ENCODE peak calls at places on chromosomes 16 and 17, in nine cellular contexts. F, A, P, T, Q, W, M, X and N are unnamed samples.

GRCh38 chr16:19005561-19006445 is 22.1 kb downstream of the TMC7 start:
- DNase-seq in M (peak; percentile 97), P (peak; percentile 57), A (peak; percentile 76), Q (no peak), T (no peak), W (no peak), F (no peak), X (peak; percentile 78), N (peak; percentile 8)

GRCh38 chr16:82302007-82302733 is 132.1 kb upstream of the MPHOSPH6 start:
- DNase-seq in X (no peak), M (no peak), A (no peak), T (no peak), P (no peak), Q (no peak), F (no peak), W (no peak), N (no peak)

GRCh38 chr16:9053006-9053601 is 38.3 kb upstream of the HAPSTR1 start:
- DNase-seq in X (peak; percentile 49), W (peak; percentile 99), F (peak; percentile 97), M (peak; percentile 32), T (peak; percentile 57), A (peak; percentile 95), Q (peak; percentile 64), P (peak; percentile 95), N (peak; percentile 29)

GRCh38 chr17:72657467-72658317 is 434.8 kb downstream of the SLC39A11 start:
- DNase-seq in P (no peak), A (peak; percentile 60), T (no peak), F (peak; percentile 70), X (no peak), W (peak; percentile 18), M (peak; percentile 84), Q (no peak), N (no peak)

GRCh38 chr16:83366228-83366627 is 441.6 kb upstream of the HSBP1 start:
- DNase-seq in W (no peak), P (no peak), X (no peak), A (no peak), T (no peak), F (no peak), M (no peak), Q (no peak), N (no peak)

GRCh38 chr16:51153275-51153991 is 2.4 kb upstream of the SALL1 start:
- DNase-seq in F (peak; percentile 83), A (no peak), M (no peak), X (no peak), Q (no peak), W (peak; percentile 85), P (peak; percentile 76), T (no peak), N (no peak)

GRCh38 chr16:85209526-85210121 is 97.4 kb upstream of the CIBAR2 start:
- DNase-seq in M (no peak), F (no peak), W (no peak), A (no peak), Q (no peak), P (no peak), X (no peak), T (no peak), N (no peak)

GRCh38 chr16:78628526-78628925 is 529.1 kb downstream of the WWOX start:
- DNase-seq in W (no peak), A (no peak), P (no peak), X (no peak), M (no peak), F (no peak), Q (no peak), T (no peak), N (no peak)

GRCh38 chr16:66735891-66736290 is 15.5 kb downstream of the DYNC1LI2 start:
- DNase-seq in A (no peak), P (no peak), X (no peak), F (no peak), Q (no peak), M (peak; percentile 82), T (no peak), W (no peak), N (no peak)

GRCh38 chr16:51290410-51290809 is 139.3 kb upstream of the SALL1 start:
- DNase-seq in W (peak; percentile 39), M (no peak), T (no peak), Q (no peak), X (no peak), A (no peak), F (peak; percentile 46), P (no peak), N (no peak)

GRCh38 chr17:59827721-59828477 is 64.8 kb downstream of the TUBD1 start:
- DNase-seq in M (peak; percentile 50), T (no peak), P (no peak), W (no peak), F (no peak), A (peak; percentile 89), Q (no peak), X (no peak), N (no peak)

GRCh38 chr16:12381662-12382061 is 405.1 kb downstream of the SNX29 start:
- DNase-seq in Q (no peak), T (no peak), X (no peak), M (no peak), A (no peak), F (no peak), P (no peak), W (no peak), N (no peak)

GRCh38 chr17:10192500-10192899 is 5.9 kb downstream of the GAS7 start:
- DNase-seq in F (no peak), Q (no peak), X (no peak), M (no peak), W (no peak), P (no peak), A (no peak), T (no peak), N (no peak)

GRCh38 chr16:72850863-72851262 is 197.1 kb downstream of the ZFHX3 start:
- DNase-seq in F (no peak), M (no peak), Q (peak; percentile 53), X (no peak), T (no peak), W (no peak), A (no peak), P (no peak), N (no peak)

GRCh38 chr17:35744830-35745229 is 8.2 kb downstream of the GAS2L2 start:
- DNase-seq in W (no peak), Q (no peak), A (no peak), T (no peak), P (no peak), X (no peak), F (no peak), M (no peak), N (no peak)

GRCh38 chr17:82458130-82458884 is at the start of gene NARF:
- DNase-seq in W (peak; percentile 99), Q (peak; percentile 99), X (peak; percentile 98), A (peak; percentile 99), M (peak; percentile 98), F (peak; percentile 100), P (peak; percentile 99), T (peak; percentile 97), N (peak; percentile 96)

GRCh38 chr17:82457790-82458129 is 781 bp upstream of the NARF start:
- DNase-seq in F (no peak), W (no peak), P (no peak), X (no peak), T (no peak), M (no peak), Q (no peak), A (no peak), N (no peak)

GRCh38 chr17:82458885-82459424 is 414 bp downstream of the NARF start:
- DNase-seq in P (peak; percentile 58), W (peak; percentile 26), X (peak; percentile 34), F (peak; percentile 76), T (no peak), M (peak; percentile 6), Q (peak; percentile 58), A (no peak), N (no peak)

GRCh38 chr17:82461827-82462524 is 3.4 kb downstream of the NARF start:
- DNase-seq in P (no peak), W (no peak), F (peak; percentile 47), Q (no peak), X (no peak), M (peak; percentile 66), A (no peak), T (no peak), N (peak; percentile 64)

DNA sequence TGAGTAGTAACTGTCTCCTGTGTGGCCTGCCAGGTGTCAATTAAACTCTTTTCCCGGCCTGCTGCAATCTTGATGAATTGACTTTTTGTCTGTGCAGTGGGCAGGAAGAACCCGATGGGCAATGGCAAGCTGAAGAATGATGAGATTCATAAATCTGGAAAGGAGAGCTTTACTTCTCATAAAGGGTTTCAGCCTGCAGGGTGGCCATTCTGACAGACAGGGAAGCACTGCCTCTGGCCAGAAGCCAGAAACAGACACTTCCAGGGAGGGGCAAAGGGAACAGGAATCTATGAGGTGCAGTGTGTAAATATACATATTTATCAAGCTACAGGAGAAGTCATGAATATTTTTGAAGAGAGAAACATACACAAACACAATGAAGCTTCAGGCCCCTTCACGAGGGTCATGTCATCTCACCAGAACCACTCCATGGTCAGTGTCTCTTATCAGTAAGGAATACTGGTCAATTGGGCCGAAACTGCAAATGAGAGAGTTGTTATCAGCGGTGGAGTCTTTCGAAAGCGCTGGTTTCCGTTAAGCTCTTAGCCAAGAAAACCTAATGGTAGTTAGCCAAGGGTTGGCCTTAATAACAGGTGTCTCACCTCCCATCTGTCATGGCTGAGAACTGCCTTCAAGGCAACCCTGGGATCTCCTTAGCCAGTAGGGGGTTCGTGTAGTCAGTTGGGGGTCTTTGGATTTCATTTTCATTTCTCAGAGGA is 1.3 kb upstream of the NARF start:
- DNase-seq in F (peak; percentile 44), P (no peak), A (no peak), Q (no peak), W (no peak), T (no peak), X (peak; percentile 60), M (peak; percentile 16), N (no peak)
- H3K4me1 ChIP-seq in F (peaks cover 4% of the 10 kb centered on the region), P (peaks cover 10% of the 10 kb centered on the region), A (peaks cover 14% of the 10 kb centered on the region), Q (peaks cover 13% of the 10 kb centered on the region), W (no peaks in the 10 kb centered on the region), T (peaks cover 7% of the 10 kb centered on the region), X (peaks cover 17% of the 10 kb centered on the region), M (peaks cover 19% of the 10 kb centered on the region), N (peaks cover 43% of the 10 kb centered on the region)

DNA sequence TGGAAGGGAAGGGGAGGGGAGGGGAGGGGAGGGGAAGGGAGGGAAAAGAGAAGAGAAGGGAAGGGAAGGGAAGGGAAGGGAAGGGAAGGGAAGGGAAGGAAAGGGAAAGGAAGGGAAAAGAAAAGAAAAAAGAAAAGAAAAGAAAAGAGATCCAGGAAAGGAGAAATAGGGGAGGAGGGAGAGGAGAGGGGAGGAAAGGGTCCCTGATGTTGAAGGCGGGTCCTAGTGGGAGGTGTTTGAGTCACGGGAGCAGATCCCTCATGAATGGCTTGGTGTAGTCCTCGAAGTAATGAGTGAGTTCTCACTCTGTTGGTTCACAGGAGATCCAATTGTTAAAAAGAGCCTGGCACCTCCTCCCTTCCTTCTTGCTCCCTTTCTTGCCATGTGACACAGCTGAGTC is 6.9 kb upstream of the USP31 start:
- DNase-seq in T (no peak), P (no peak), W (no peak), F (no peak), M (no peak), Q (no peak), X (no peak), A (no peak), N (no peak)
- H3K4me3 ChIP-seq in T (no peak overlapping the region), P (no peak overlapping the region), W (no peak overlapping the region), F (no peak overlapping the region), M (no peak overlapping the region), Q (no peak overlapping the region), X (no peak overlapping the region), A (no peak overlapping the region), N (no peak overlapping the region)

GRCh38 chr17:21549107-21549687 is 143.1 kb upstream of the KCNJ18 start:
- DNase-seq in A (no peak), T (no peak), M (peak; percentile 40), P (no peak), Q (peak; percentile 19), F (no peak), W (no peak), X (no peak), N (no peak)
- H3K4me1 ChIP-seq in A (peaks cover 21% of the 10 kb centered on the region), T (peaks cover 10% of the 10 kb centered on the region), M (peaks cover 16% of the 10 kb centered on the region), P (no peaks in the 10 kb centered on the region), Q (peaks cover 22% of the 10 kb centered on the region), F (no peaks in the 10 kb centered on the region), W (peaks cover 1% of the 10 kb centered on the region), X (peaks cover 19% of the 10 kb centered on the region), N (peaks cover 27% of the 10 kb centered on the region)

GRCh38 chr17:977163-977562 is 2.4 kb downstream of the NXN start:
- DNase-seq in W (no peak), T (no peak), A (no peak), F (no peak), X (no peak), M (no peak), P (peak; percentile 26), Q (peak; percentile 66), N (no peak)
- H3K4me3 ChIP-seq in W (peak overlapping the region; percentile 0), T (no peak overlapping the region), A (no peak overlapping the region), F (peak overlapping the region; percentile 96), X (peak overlapping the region; percentile 84), M (peak overlapping the region; percentile 79), P (peak overlapping the region; percentile 94), Q (peak overlapping the region; percentile 76), N (no peak overlapping the region)